ENCODE peak calls at places on chromosomes 16 and 17, in ten cellular contexts. Y, D, J, U, K, W, V, I, C and A are unnamed samples.

GRCh38 chr17:2025220-2025621 is at the start of gene RTN4RL1:
- DNase-seq in Y (peak; percentile 39), D (peak; percentile 71), J (peak; percentile 83), U (peak; percentile 92), K (peak; percentile 73), W (peak; percentile 14), V (peak; percentile 66), I (peak; percentile 59), C (peak; percentile 77), A (peak; percentile 60)

GRCh38 chr17:32625971-32626370 is 139.2 kb downstream of the CDK5R1 start:
- DNase-seq in Y (no peak), D (no peak), J (no peak), U (no peak), K (no peak), W (peak; percentile 54), V (no peak), I (no peak), C (no peak), A (no peak)

GRCh38 chr17:1977583-1978395 is 47.3 kb downstream of the RTN4RL1 start:
- DNase-seq in Y (peak; percentile 44), D (no peak), J (no peak), U (no peak), K (no peak), W (no peak), V (no peak), I (no peak), C (no peak), A (no peak)

GRCh38 chr16:31535737-31536136 is 8.0 kb downstream of the AHSP start:
- DNase-seq in Y (no peak), D (no peak), J (no peak), U (no peak), K (no peak), W (no peak), V (no peak), I (no peak), C (no peak), A (no peak)

GRCh38 chr16:5917436-5917835 is 819.8 kb upstream of the EEF2KMT start:
- DNase-seq in Y (no peak), D (no peak), J (no peak), U (no peak), K (no peak), W (no peak), V (no peak), I (no peak), C (no peak), A (no peak)

GRCh38 chr16:51374346-51374745 is 223.3 kb upstream of the SALL1 start:
- DNase-seq in Y (no peak), D (no peak), J (peak; percentile 68), U (no peak), K (no peak), W (no peak), V (no peak), I (no peak), C (peak; percentile 3), A (peak; percentile 15)

GRCh38 chr17:50635720-50636144 is 1.1 kb downstream of the ABCC3 start:
- DNase-seq in Y (no peak), D (no peak), J (no peak), U (no peak), K (no peak), W (no peak), V (no peak), I (no peak), C (no peak), A (no peak)

GRCh38 chr17:40522961-40523310 is 21.5 kb upstream of the TNS4 start:
- DNase-seq in Y (no peak), D (no peak), J (no peak), U (peak; percentile 37), K (no peak), W (no peak), V (no peak), I (no peak), C (no peak), A (no peak)

GRCh38 chr17:17511971-17512858 is 16.0 kb upstream of the RASD1 start:
- DNase-seq in Y (no peak), D (no peak), J (peak; percentile 81), U (no peak), K (peak; percentile 98), W (no peak), V (no peak), I (no peak), C (peak; percentile 83), A (peak; percentile 65)

GRCh38 chr16:54987081-54987480 is 56.4 kb downstream of the IRX5 start:
- DNase-seq in Y (peak; percentile 46), D (no peak), J (no peak), U (no peak), K (no peak), W (no peak), V (no peak), I (no peak), C (no peak), A (no peak)

GRCh38 chr17:66952031-66952524 is 12.4 kb upstream of the CACNG4 start:
- DNase-seq in Y (no peak), D (no peak), J (peak; percentile 67), U (peak; percentile 77), K (peak; percentile 97), W (no peak), V (no peak), I (peak; percentile 52), C (peak; percentile 13), A (peak; percentile 97)

GRCh38 chr16:2719328-2720062 is 529 bp downstream of the PRSS27 start:
- DNase-seq in Y (no peak), D (no peak), J (no peak), U (peak; percentile 77), K (no peak), W (no peak), V (no peak), I (peak; percentile 85), C (no peak), A (no peak)

GRCh38 chr17:57634713-57635465 is 110.2 kb downstream of the CCDC182 start:
- DNase-seq in Y (no peak), D (no peak), J (peak; percentile 6), U (peak; percentile 25), K (no peak), W (no peak), V (no peak), I (no peak), C (peak; percentile 23), A (no peak)

GRCh38 chr16:57045694-57046381 is 46.5 kb upstream of the CPNE2 start:
- DNase-seq in Y (peak; percentile 52), D (no peak), J (peak; percentile 59), U (no peak), K (no peak), W (peak; percentile 12), V (no peak), I (peak; percentile 80), C (peak; percentile 10), A (peak; percentile 11)

GRCh38 chr16:55372792-55373488 is 48.9 kb downstream of the IRX6 start:
- DNase-seq in Y (no peak), D (no peak), J (no peak), U (no peak), K (no peak), W (no peak), V (no peak), I (no peak), C (no peak), A (no peak)